ENCODE peak calls at places on chromosomes 16 and 17, in seven cellular contexts. Z is AG08395; K is AG09319; E is CD8-positive, alpha-beta T cell; Q is NCI-H1105 treated with DMSO at 0.1 percent for 48 hours; M is frontal cortex; Y is epithelial cell of esophagus. N is an unnamed sample.

GRCh38 chr17:4536259-4536741 is 18.9 kb downstream of the MYBBP1A start:
- DNase-seq in Z (peak; percentile 44), K (no peak), E (no peak), Q (no peak), M (no peak), Y (no peak), N (no peak)

GRCh38 chr17:7944321-7944720 is 12.3 kb downstream of the CNTROB start:
- DNase-seq in Z (no peak), K (no peak), E (no peak), Q (no peak), M (no peak), Y (no peak), N (no peak)

GRCh38 chr16:75068075-75068474 is 48.5 kb downstream of the LDHD start:
- DNase-seq in Z (no peak), K (no peak), E (no peak), Q (no peak), M (no peak), Y (no peak), N (no peak)

GRCh38 chr16:66544358-66544757 is 5.6 kb downstream of the TK2 start:
- DNase-seq in Z (no peak), K (no peak), E (no peak), Q (no peak), M (no peak), Y (no peak), N (no peak)

GRCh38 chr16:21283521-21284289 is 5.6 kb upstream of the CRYM start:
- DNase-seq in Z (peak; percentile 46), K (no peak), E (no peak), Q (no peak), M (peak; percentile 47), Y (peak; percentile 40), N (peak; percentile 48)

GRCh38 chr17:75308732-75309629 is 19.7 kb upstream of the SLC25A19 start:
- DNase-seq in Z (no peak), K (no peak), E (no peak), Q (no peak), M (no peak), Y (no peak), N (no peak)

GRCh38 chr17:38719943-38720641 is 10.0 kb upstream of the CISD3 start:
- DNase-seq in Z (no peak), K (no peak), E (no peak), Q (no peak), M (no peak), Y (no peak), N (no peak)

GRCh38 chr16:15650698-15651161 is 685 bp downstream of the NDE1 start:
- DNase-seq in Z (peak; percentile 22), K (no peak), E (no peak), Q (no peak), M (no peak), Y (no peak), N (peak; percentile 21)

GRCh38 chr16:50282955-50283631 is 16.7 kb downstream of the ADCY7 start:
- DNase-seq in Z (no peak), K (no peak), E (no peak), Q (no peak), M (no peak), Y (no peak), N (no peak)

GRCh38 chr17:29588561-29589411 is 662 bp downstream of the GIT1 start:
- DNase-seq in Z (no peak), K (no peak), E (peak; percentile 66), Q (peak; percentile 23), M (no peak), Y (no peak), N (peak; percentile 49)

GRCh38 chr16:64437706-64438329 is 684.0 kb downstream of the CDH11 start:
- DNase-seq in Z (no peak), K (no peak), E (no peak), Q (peak; percentile 43), M (no peak), Y (peak; percentile 57), N (no peak)

GRCh38 chr17:44830359-44831269 is 527 bp upstream of the GJC1 start:
- DNase-seq in Z (peak; percentile 23), K (no peak), E (peak; percentile 50), Q (peak; percentile 9), M (no peak), Y (peak; percentile 45), N (peak; percentile 49)

N was measured in EL.